ENCODE peak calls at places on chromosome 1, in eight cellular contexts. E, A, Y, C, P, Z, R and F are unnamed samples.
A peak's percentile ranks its signal among the peaks of the same experiment; 100 is the strongest.

GRCh38 chr1:235051521-235051920 is 77.1 kb downstream of the TOMM20 start:
- DNase-seq in E (no peak), A (no peak), Y (no peak), C (no peak), P (no peak), Z (peak; percentile 48), R (no peak), F (no peak)

GRCh38 chr1:195376190-195376589 is 1232.0 kb downstream of the KCNT2 start:
- DNase-seq in E (no peak), A (peak; percentile 13), Y (no peak), C (no peak), P (no peak), Z (no peak), R (no peak), F (no peak)

GRCh38 chr1:72846891-72847290 is 564.6 kb upstream of the NEGR1 start:
- DNase-seq in E (no peak), A (no peak), Y (no peak), C (no peak), P (no peak), Z (no peak), R (no peak), F (no peak)

GRCh38 chr1:181089017-181089776 is 697 bp downstream of the IER5 start:
- DNase-seq in E (peak; percentile 35), A (no peak), Y (no peak), C (no peak), P (peak; percentile 44), Z (peak; percentile 48), R (peak; percentile 70), F (no peak)

GRCh38 chr1:230749150-230749549 is 2.0 kb downstream of the CAPN9 start:
- DNase-seq in E (no peak), A (no peak), Y (no peak), C (no peak), P (no peak), Z (no peak), R (no peak), F (no peak)

GRCh38 chr1:230701895-230702768 is 11.8 kb downstream of the AGT start:
- DNase-seq in E (no peak), A (no peak), Y (no peak), C (no peak), P (no peak), Z (no peak), R (no peak), F (no peak)

GRCh38 chr1:22452401-22452963 is 831 bp downstream of the ZBTB40 start:
- DNase-seq in E (no peak), A (no peak), Y (no peak), C (no peak), P (no peak), Z (peak; percentile 48), R (peak; percentile 58), F (no peak)

GRCh38 chr1:227299688-227300087 is 18.6 kb downstream of the CDC42BPA start:
- DNase-seq in E (no peak), A (peak; percentile 66), Y (no peak), C (no peak), P (no peak), Z (no peak), R (no peak), F (no peak)

GRCh38 chr1:244047739-244048565 is 3.1 kb upstream of the ZBTB18 start:
- DNase-seq in E (peak; percentile 99), A (peak; percentile 99), Y (peak; percentile 96), C (peak; percentile 99), P (peak; percentile 98), Z (peak; percentile 100), R (peak; percentile 100), F (no peak)

GRCh38 chr1:244049969-244050834 is 881 bp upstream of the ZBTB18 start:
- DNase-seq in E (no peak), A (no peak), Y (no peak), C (no peak), P (no peak), Z (no peak), R (no peak), F (no peak)

GRCh38 chr1:244049142-244049968 is 1.7 kb upstream of the ZBTB18 start:
- DNase-seq in E (peak; percentile 33), A (no peak), Y (no peak), C (no peak), P (no peak), Z (peak; percentile 52), R (peak; percentile 66), F (no peak)

GRCh38 chr1:244046907-244047738 is 4.0 kb upstream of the ZBTB18 start:
- DNase-seq in E (no peak), A (no peak), Y (no peak), C (no peak), P (no peak), Z (no peak), R (no peak), F (no peak)

GRCh38 chr1:244048566-244049141 is 2.4 kb upstream of the ZBTB18 start:
- DNase-seq in E (no peak), A (no peak), Y (no peak), C (no peak), P (no peak), Z (no peak), R (peak; percentile 65), F (no peak)
- H3K4me3 ChIP-seq in E (peak overlapping the region; percentile 71), A (peak overlapping the region; percentile 63), Y (peak overlapping the region; percentile 97), C (peak overlapping the region; percentile 81), P (peak overlapping the region; percentile 80), Z (peak overlapping the region; percentile 88), R (peak overlapping the region; percentile 69), F (peak overlapping the region; percentile 99)

GRCh38 chr1:145857170-145857569 is 1.7 kb downstream of the PIAS3 start:
- DNase-seq in E (no peak), A (no peak), Y (no peak), C (no peak), P (no peak), Z (no peak), R (no peak), F (no peak)

GRCh38 chr1:145858238-145858936 is 494 bp downstream of the PIAS3 start:
- DNase-seq in E (peak; percentile 56), A (peak; percentile 48), Y (peak; percentile 41), C (peak; percentile 65), P (peak; percentile 61), Z (peak; percentile 66), R (peak; percentile 70), F (no peak)

GRCh38 chr1:145859491-145860159 is 744 bp upstream of the PIAS3 start:
- DNase-seq in E (peak; percentile 91), A (peak; percentile 82), Y (peak; percentile 89), C (peak; percentile 90), P (peak; percentile 94), Z (peak; percentile 94), R (peak; percentile 94), F (peak; percentile 94)

GRCh38 chr1:145855426-145855948 is 3.4 kb downstream of the PIAS3 start:
- DNase-seq in E (no peak), A (no peak), Y (no peak), C (no peak), P (no peak), Z (no peak), R (no peak), F (no peak)

GRCh38 chr1:145858937-145859490 is at the start of gene PIAS3:
- DNase-seq in E (peak; percentile 95), A (peak; percentile 93), Y (peak; percentile 94), C (peak; percentile 94), P (peak; percentile 97), Z (peak; percentile 98), R (peak; percentile 98), F (peak; percentile 96)
- TF ChIP-seq POLR2A in E (peak; percentile 66), A (peak; percentile 43), Y (peak; percentile 83), C (no peak), P (no peak), Z (no peak), R (peak; percentile 49), F (no peak)

GRCh38 chr1:9490605-9491339 is 48.5 kb upstream of the SLC25A33 start:
- DNase-seq in E (peak; percentile 85), A (peak; percentile 76), Y (peak; percentile 89), C (peak; percentile 93), P (peak; percentile 94), Z (peak; percentile 91), R (peak; percentile 92), F (no peak)

GRCh38 chr1:9500756-9501754 is 38.2 kb upstream of the SLC25A33 start:
- DNase-seq in E (no peak), A (no peak), Y (no peak), C (no peak), P (no peak), Z (no peak), R (peak; percentile 66), F (no peak)

GRCh38 chr1:9493326-9493725 is 45.9 kb upstream of the SLC25A33 start:
- DNase-seq in E (no peak), A (no peak), Y (no peak), C (no peak), P (no peak), Z (no peak), R (no peak), F (no peak)

GRCh38 chr1:9494936-9495758 is 44.1 kb upstream of the SLC25A33 start:
- DNase-seq in E (peak; percentile 45), A (peak; percentile 60), Y (peak; percentile 27), C (peak; percentile 61), P (peak; percentile 71), Z (peak; percentile 64), R (peak; percentile 63), F (no peak)

DNA sequence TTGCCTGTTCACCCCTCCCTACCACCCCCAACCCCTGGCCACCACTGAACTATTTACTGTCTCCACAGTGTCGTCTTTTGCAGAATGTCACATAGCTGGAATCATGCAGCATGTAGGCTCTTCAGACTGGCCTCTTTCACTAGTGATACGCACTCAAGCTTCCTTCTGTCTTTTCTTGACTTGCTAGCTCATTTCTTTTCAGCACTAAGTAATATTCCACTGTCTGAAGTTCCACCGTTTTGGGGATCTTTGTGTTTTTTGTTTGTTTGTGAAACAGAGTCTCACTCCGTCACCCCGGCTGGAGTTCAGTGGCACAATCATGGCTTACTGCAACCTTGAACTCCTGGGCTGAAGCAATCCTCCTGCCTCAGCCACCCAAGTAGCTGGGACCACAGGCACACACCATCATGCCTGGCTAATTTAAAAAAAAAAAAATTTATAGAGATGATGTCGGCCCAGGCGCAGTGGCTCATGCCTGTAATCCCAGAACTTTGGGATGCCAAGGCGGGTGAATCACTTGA is 43.4 kb upstream of the SLC25A33 start:
- DNase-seq in E (no peak), A (no peak), Y (no peak), C (no peak), P (no peak), Z (no peak), R (no peak), F (no peak)
- H3K4me3 ChIP-seq in E (no peak overlapping the region), A (no peak overlapping the region), Y (no peak overlapping the region), C (no peak overlapping the region), P (no peak overlapping the region), Z (no peak overlapping the region), R (no peak overlapping the region), F (no peak overlapping the region)

GRCh38 chr1:85060038-85060437 is 11.7 kb upstream of the MCOLN3 start:
- DNase-seq in E (no peak), A (no peak), Y (no peak), C (no peak), P (no peak), Z (no peak), R (no peak), F (no peak)

GRCh38 chr1:85059563-85059962 is 11.3 kb upstream of the MCOLN3 start:
- DNase-seq in E (no peak), A (no peak), Y (no peak), C (no peak), P (no peak), Z (no peak), R (no peak), F (no peak)

GRCh38 chr1:85058781-85059180 is 10.5 kb upstream of the MCOLN3 start:
- DNase-seq in E (no peak), A (no peak), Y (no peak), C (no peak), P (no peak), Z (no peak), R (no peak), F (no peak)

GRCh38 chr1:85062425-85063026 is 14.2 kb upstream of the MCOLN3 start:
- DNase-seq in E (no peak), A (no peak), Y (no peak), C (no peak), P (no peak), Z (no peak), R (no peak), F (no peak)

GRCh38 chr1:85061711-85062424 is 13.6 kb upstream of the MCOLN3 start:
- DNase-seq in E (peak; percentile 88), A (peak; percentile 95), Y (peak; percentile 73), C (peak; percentile 85), P (peak; percentile 93), Z (peak; percentile 92), R (peak; percentile 56), F (peak; percentile 96)
- TF ChIP-seq POLR2A in E (no peak), A (no peak), Y (no peak), C (no peak), P (no peak), Z (no peak), R (no peak), F (no peak)